ENCODE peak calls at places on chromosomes 1 and 21, in four cellular contexts. F is fibroblast of lung; S is heart left ventricle; Y is CD8-positive, alpha-beta T cell. A is an unnamed sample. For H3K4me1, the result is how much of the 10 kb centered on the place peaks cover.

GRCh38 chr1:938088-938683 is 14.5 kb downstream of the SAMD11 start:
- DNase-seq in Y (no peak), S (peak), F (peak), A (peak)

GRCh38 chr1:29676496-29676895 is 440.2 kb downstream of the PTPRU start:
- DNase-seq in Y (no peak), F (no peak), S (no peak), A (no peak)

GRCh38 chr1:39964552-39964951 is 9.6 kb downstream of the MFSD2A start:
- DNase-seq in F (no peak), Y (no peak), S (no peak), A (no peak)

GRCh38 chr21:34073749-34074282 is 438 bp downstream of the MRPS6 start:
- DNase-seq in F (no peak), Y (peak), S (peak), A (peak)

GRCh38 chr1:113782451-113782850 is 23.2 kb upstream of the PHTF1 start:
- DNase-seq in Y (no peak), F (no peak), S (no peak), A (no peak)

GRCh38 chr1:180916012-180916770 is 3.5 kb downstream of the KIAA1614 start:
- DNase-seq in S (no peak), F (no peak), Y (no peak), A (no peak)

GRCh38 chr1:222031286-222031685 is 289.4 kb upstream of the DUSP10 start:
- DNase-seq in F (no peak), Y (no peak), S (no peak), A (no peak)

GRCh38 chr1:182614796-182615451 is 10.7 kb upstream of the RGS16 start:
- DNase-seq in Y (peak), F (peak), S (peak), A (peak)

GRCh38 chr1:234768569-234769283 is 158.7 kb upstream of the IRF2BP2 start:
- DNase-seq in F (no peak), Y (no peak), S (no peak), A (no peak)

GRCh38 chr21:38089763-38090046 is 167.1 kb upstream of the KCNJ15 start:
- DNase-seq in S (no peak), F (no peak), Y (no peak), A (no peak)

GRCh38 chr21:31974454-31974985 is 101.7 kb downstream of the HUNK start:
- DNase-seq in F (no peak), S (no peak), Y (peak), A (no peak)

GRCh38 chr1:53413175-53414001 is 45.8 kb upstream of the DMRTB1 start:
- DNase-seq in F (peak), Y (peak), S (no peak), A (no peak)

GRCh38 chr1:161723459-161724149 is 2.3 kb downstream of the FCRLB start:
- DNase-seq in Y (no peak), S (no peak), F (no peak), A (no peak)

GRCh38 chr1:161726631-161727342 is 5.4 kb downstream of the FCRLB start:
- DNase-seq in F (peak), S (peak), Y (peak), A (peak)

GRCh38 chr1:161728376-161729226 is 7.3 kb downstream of the FCRLB start:
- DNase-seq in S (no peak), F (no peak), Y (no peak), A (no peak)

GRCh38 chr1:161727343-161727924 is 6.1 kb downstream of the FCRLB start:
- DNase-seq in F (peak), Y (peak), S (no peak), A (no peak)

DNA sequence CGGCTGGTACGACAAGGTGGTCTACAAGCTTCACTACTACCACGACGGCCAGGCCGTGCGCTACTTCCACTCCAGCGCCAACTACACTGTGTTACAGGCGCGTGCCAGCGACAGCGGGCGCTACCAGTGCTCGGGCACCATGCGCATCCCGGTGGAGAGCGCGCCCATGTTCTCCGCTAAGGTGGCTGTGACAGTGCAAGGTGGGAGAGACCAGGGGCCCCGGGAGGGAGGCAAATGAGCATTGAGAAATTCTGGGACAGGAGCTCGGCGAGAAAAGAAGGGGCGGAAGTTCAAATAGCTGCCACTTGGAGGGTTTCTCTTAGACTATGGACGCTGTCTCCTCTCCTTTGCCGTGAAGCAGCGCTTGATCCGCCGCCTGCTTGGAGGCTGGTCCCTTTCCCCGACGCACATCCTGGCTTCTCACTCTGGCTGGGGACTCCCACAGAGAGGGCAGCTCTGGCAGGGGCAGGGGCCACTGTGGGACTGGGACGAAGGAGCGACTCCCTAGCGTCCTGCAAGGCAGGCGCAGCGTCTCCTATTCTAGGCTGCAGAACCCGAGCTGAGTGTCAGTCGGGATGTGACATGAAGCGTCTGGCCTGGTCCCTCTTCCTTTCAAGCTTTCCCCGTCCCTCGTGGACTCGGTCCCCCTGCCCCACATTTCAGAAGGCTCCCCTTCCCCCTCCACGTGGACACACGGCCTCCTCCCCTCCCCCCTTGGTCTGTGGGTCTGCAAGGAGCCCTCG is 4.7 kb downstream of the FCRLB start:
- DNase-seq in F (peak), S (peak), Y (peak), A (peak)
- H3K4me1 ChIP-seq in F (under half), S (under half), Y (under half), A (under half)

DNA sequence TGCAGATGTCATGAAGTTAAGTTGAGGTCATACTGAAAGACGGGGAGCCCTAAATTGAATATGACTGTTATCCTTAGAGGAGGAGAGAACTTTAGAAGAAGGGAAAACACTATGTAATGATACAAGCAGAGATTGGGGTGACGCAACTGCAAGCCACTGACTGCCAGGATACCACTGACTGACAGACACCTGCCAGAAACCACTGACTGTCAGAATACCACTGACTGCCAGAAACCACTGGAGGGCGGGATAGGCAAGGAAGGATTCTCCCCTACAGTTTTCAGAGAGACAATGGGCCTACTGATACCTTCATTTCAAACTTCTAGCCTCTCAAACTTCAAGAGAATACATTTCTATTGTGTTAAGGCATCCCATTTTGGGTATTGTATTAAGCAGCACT is 388.7 kb downstream of the USH2A start:
- DNase-seq in Y (no peak), S (no peak), F (no peak), A (no peak)
- TF ChIP-seq CTCF in Y (no peak), S (no peak), F (no peak), A (peak)

DNA sequence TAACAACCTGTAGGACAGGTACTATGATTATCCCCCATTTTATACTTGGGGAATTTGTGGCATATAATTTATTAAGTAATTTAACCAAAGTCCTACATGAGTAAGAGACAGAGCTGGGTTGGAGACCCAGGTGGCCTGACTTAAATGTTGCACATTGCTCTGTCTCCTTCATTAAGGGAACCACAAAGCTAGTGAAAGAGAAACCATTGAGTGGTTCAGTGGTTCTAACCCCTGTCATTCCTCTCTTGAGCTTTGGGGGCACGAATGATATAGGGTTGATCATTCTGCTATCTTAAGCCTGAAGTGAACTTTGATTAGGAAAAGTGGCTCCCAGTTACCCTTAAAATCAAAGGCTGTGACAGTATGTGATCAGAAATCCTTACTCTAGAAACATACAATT is 5.2 kb upstream of the MAP3K7CL start:
- DNase-seq in Y (no peak), S (no peak), F (no peak), A (no peak)
- H3K4me1 ChIP-seq in Y (under half), S (under half), F (under half), A (under half)

GRCh38 chr1:19511117-19511516 is 25.8 kb upstream of the CAPZB start:
- DNase-seq in Y (no peak), S (no peak), F (no peak), A (no peak)

GRCh38 chr1:19512545-19512944 is 27.2 kb upstream of the CAPZB start:
- DNase-seq in Y (no peak), S (no peak), F (peak), A (no peak)

GRCh38 chr1:19517017-19517416 is 31.7 kb upstream of the CAPZB start:
- DNase-seq in S (no peak), Y (no peak), F (no peak), A (no peak)

DNA sequence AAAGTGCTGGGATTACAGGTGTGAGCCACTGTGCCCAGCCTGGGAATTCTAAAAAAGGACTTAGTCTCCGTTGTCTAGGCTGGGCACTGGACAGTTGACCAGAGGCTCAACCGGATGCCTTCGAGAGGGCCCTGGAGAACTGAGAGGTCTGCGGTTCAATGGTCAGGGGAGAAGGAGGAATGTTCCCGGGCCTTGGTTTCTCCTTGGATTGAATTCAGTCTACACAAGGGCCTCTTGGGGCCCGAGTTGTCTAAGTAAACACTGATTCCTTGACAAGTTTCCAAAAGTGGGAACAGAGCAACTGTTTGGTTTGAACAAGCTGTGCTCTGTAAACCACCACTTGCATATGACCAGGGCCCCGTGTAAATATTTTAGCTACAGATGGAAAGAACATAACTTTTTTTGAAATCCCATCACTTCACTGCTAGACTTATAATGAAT is 29.1 kb upstream of the CAPZB start:
- DNase-seq in S (peak), F (no peak), Y (no peak), A (no peak)
- TF ChIP-seq CTCF in S (no peak), F (no peak), Y (no peak), A (no peak)

DNA sequence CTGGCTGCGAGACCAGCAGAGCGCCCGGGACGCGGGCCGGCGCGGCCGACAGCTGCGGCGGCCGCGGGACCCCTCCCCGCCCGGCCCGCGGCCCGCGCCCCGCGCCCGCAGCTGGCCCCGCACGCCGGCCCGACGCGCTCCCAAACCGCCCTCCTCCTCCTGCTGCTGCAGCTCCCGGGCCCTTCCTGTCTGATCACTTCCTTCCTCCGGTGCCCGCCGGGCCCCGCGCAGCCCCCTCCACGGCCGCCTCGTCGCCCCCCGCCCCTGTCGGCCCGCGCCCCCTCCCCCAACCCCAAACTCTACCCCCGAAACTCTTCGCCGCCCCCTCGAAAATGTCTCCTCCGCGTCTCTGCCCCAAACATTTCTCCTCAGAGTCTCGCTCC is 586 bp downstream of the LUZP1 start:
- DNase-seq in F (no peak), S (peak), Y (peak), A (peak)
- H3K4me1 ChIP-seq in F (under half), S (under half), Y (under half), A (under half)

GRCh38 chr1:165871311-165872067 is 44.1 kb downstream of the UCK2 start:
- DNase-seq in F (peak), S (peak), Y (peak), A (no peak)
- TF ChIP-seq CTCF in F (peak), S (peak), Y (no peak), A (peak)

GRCh38 chr1:200889571-200889970 is 5.1 kb upstream of the INAVA start:
- DNase-seq in S (no peak), F (no peak), Y (no peak), A (no peak)
- H3K4me1 ChIP-seq in S (under half), F (under half), Y (under half), A (under half)

DNA sequence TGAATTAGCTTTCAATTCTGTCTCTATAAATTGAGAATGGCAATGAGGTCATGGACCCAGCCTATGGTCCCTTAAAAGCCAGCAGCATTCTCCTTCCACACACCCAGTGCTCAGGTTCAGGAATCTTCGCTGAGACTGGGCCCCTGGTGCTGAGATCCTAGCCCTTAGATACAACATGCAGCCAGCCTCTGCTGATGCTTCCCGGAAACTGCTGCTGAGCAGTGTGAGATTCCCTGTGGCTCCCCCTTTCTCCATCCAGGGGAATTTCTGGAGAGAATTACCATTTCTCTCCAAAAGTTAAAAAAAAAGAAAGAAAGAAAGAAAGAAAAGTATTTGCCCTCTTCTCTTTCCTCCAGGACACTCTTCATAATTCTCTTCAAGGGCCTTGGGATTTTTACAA is 31.7 kb upstream of the RALGPS2 start:
- DNase-seq in Y (no peak), S (no peak), F (no peak), A (no peak)
- TF ChIP-seq CTCF in Y (no peak), S (no peak), F (peak), A (no peak)

A was measured in right lobe of liver.